ENCODE peak calls at places on chromosomes 16 and 17, in seven cellular contexts. P is HL-60, Y is K562, B is endothelial cell of umbilical vein, H is neural crest cell, N is psoas muscle, M is OCI-LY7. G is an unnamed sample.

GRCh38 chr17:37766951-37767350 is 22.1 kb upstream of the HNF1B start:
- DNase-seq in P (no peak), Y (no peak), B (no peak), H (no peak), N (no peak), M (no peak), G (no peak)

GRCh38 chr16:88941051-88941932 is 35.7 kb downstream of the CBFA2T3 start:
- DNase-seq in P (no peak), Y (no peak), B (no peak), H (no peak), N (no peak), M (peak; percentile 43), G (peak; percentile 92)

GRCh38 chr17:50047488-50048126 is 8.3 kb upstream of the ITGA3 start:
- DNase-seq in P (no peak), Y (no peak), B (peak; percentile 82), H (no peak), N (peak; percentile 32), M (no peak), G (no peak)

GRCh38 chr17:80960037-80960796 is 31.4 kb upstream of the CHMP6 start:
- DNase-seq in P (no peak), Y (no peak), B (no peak), H (no peak), N (peak; percentile 51), M (no peak), G (no peak)

GRCh38 chr17:10096556-10096955 is 101.8 kb downstream of the GAS7 start:
- DNase-seq in P (no peak), Y (no peak), B (no peak), H (no peak), N (no peak), M (no peak), G (no peak)

GRCh38 chr16:3640207-3640606 is 14.3 kb upstream of the DNASE1 start:
- DNase-seq in P (no peak), Y (no peak), B (no peak), H (no peak), N (no peak), M (no peak), G (no peak)

GRCh38 chr17:42676424-42677011 is at the start of gene PLEKHH3:
- DNase-seq in P (no peak), Y (no peak), B (no peak), H (peak; percentile 45), N (no peak), M (peak; percentile 59), G (peak; percentile 41)

GRCh38 chr16:53852678-53853077 is 148.7 kb downstream of the FTO start:
- DNase-seq in P (no peak), Y (no peak), B (no peak), H (no peak), N (no peak), M (no peak), G (no peak)

GRCh38 chr17:42564815-42565522 is 1.9 kb upstream of the MLX start:
- DNase-seq in P (no peak), Y (no peak), B (no peak), H (no peak), N (no peak), M (no peak), G (no peak)

GRCh38 chr17:66412857-66413563 is 110.6 kb downstream of the PRKCA start:
- DNase-seq in P (no peak), Y (no peak), B (no peak), H (no peak), N (no peak), M (peak; percentile 19), G (no peak)

GRCh38 chr16:70331588-70332358 is 14.9 kb upstream of the DDX19A start:
- DNase-seq in P (no peak), Y (peak; percentile 32), B (no peak), H (peak; percentile 4), N (peak; percentile 60), M (peak; percentile 34), G (no peak)

GRCh38 chr17:28406478-28406824 is 439 bp upstream of the SLC46A1 start:
- DNase-seq in P (no peak), Y (no peak), B (no peak), H (no peak), N (no peak), M (no peak), G (no peak)

GRCh38 chr17:47731396-47731795 is 1.6 kb upstream of the TBX21 start:
- DNase-seq in P (no peak), Y (no peak), B (no peak), H (no peak), N (no peak), M (no peak), G (no peak)

GRCh38 chr16:77833906-77834599 is 45.7 kb downstream of the VAT1L start:
- DNase-seq in P (no peak), Y (no peak), B (peak; percentile 89), H (peak; percentile 4), N (no peak), M (no peak), G (no peak)

GRCh38 chr17:74153821-74154430 is 49.6 kb upstream of the RPL38 start:
- DNase-seq in P (no peak), Y (no peak), B (no peak), H (no peak), N (no peak), M (no peak), G (no peak)

GRCh38 chr16:27107185-27107592 is 40.5 kb downstream of the C16orf82 start:
- DNase-seq in P (no peak), Y (peak; percentile 39), B (no peak), H (no peak), N (no peak), M (no peak), G (no peak)

GRCh38 chr17:47257651-47258339 is 4.2 kb downstream of the ITGB3 start:
- DNase-seq in P (no peak), Y (peak; percentile 44), B (peak; percentile 58), H (no peak), N (no peak), M (no peak), G (no peak)

GRCh38 chr17:48732688-48733629 is 4.4 kb upstream of the HOXB13 start:
- DNase-seq in P (no peak), Y (no peak), B (no peak), H (no peak), N (no peak), M (no peak), G (no peak)

GRCh38 chr17:80696456-80696855 is 151.8 kb downstream of the RPTOR start:
- DNase-seq in P (no peak), Y (no peak), B (no peak), H (no peak), N (no peak), M (no peak), G (no peak)

GRCh38 chr17:38509008-38509771 is 80.9 kb downstream of the ARHGAP23 start:
- DNase-seq in P (peak; percentile 22), Y (peak; percentile 92), B (peak; percentile 76), H (peak; percentile 81), N (peak; percentile 88), M (peak; percentile 79), G (peak; percentile 91)

GRCh38 chr17:39045948-39046679 is 78.9 kb upstream of the FBXO47 start:
- DNase-seq in P (no peak), Y (peak; percentile 25), B (no peak), H (no peak), N (no peak), M (no peak), G (no peak)

GRCh38 chr16:46745594-46745993 is 2.5 kb downstream of the MYLK3 start:
- DNase-seq in P (no peak), Y (no peak), B (no peak), H (no peak), N (no peak), M (no peak), G (no peak)

GRCh38 chr17:74779948-74780400 is 3.8 kb upstream of the NAT9 start:
- DNase-seq in P (peak; percentile 99), Y (no peak), B (no peak), H (no peak), N (peak; percentile 73), M (peak; percentile 42), G (peak; percentile 75)

GRCh38 chr17:45255358-45255757 is 6.5 kb downstream of the SPATA32 start:
- DNase-seq in P (no peak), Y (no peak), B (no peak), H (no peak), N (no peak), M (no peak), G (no peak)

GRCh38 chr17:2711608-2712299 is at the start of gene CLUH:
- DNase-seq in P (peak; percentile 83), Y (peak; percentile 91), B (peak; percentile 98), H (peak; percentile 84), N (peak; percentile 98), M (peak; percentile 94), G (peak; percentile 100)
- TF ChIP-seq CTCF in P (no peak), Y (no peak), B (no peak), H (no peak), N (no peak), M (no peak), G (no peak)

GRCh38 chr16:87815567-87815966 is 49.8 kb upstream of the KLHDC4 start:
- DNase-seq in P (no peak), Y (no peak), B (no peak), H (no peak), N (peak; percentile 75), M (no peak), G (no peak)
- TF ChIP-seq CTCF in P (no peak), Y (no peak), B (no peak), H (no peak), N (peak; percentile 48), M (no peak), G (no peak)

GRCh38 chr17:17612085-17613022 is 20.8 kb upstream of the PEMT start:
- DNase-seq in P (no peak), Y (no peak), B (no peak), H (no peak), N (no peak), M (no peak), G (no peak)

GRCh38 chr17:17609121-17609520 is 17.6 kb upstream of the PEMT start:
- DNase-seq in P (no peak), Y (no peak), B (no peak), H (no peak), N (peak; percentile 23), M (peak; percentile 47), G (no peak)

GRCh38 chr17:17613708-17614114 is 22.2 kb upstream of the PEMT start:
- DNase-seq in P (no peak), Y (peak; percentile 46), B (peak; percentile 73), H (peak; percentile 58), N (no peak), M (peak; percentile 67), G (peak; percentile 64)
- TF ChIP-seq CTCF in P (peak; percentile 56), Y (peak; percentile 73), B (peak; percentile 78), H (peak; percentile 74), N (peak; percentile 67), M (peak; percentile 82), G (peak; percentile 28)

DNA sequence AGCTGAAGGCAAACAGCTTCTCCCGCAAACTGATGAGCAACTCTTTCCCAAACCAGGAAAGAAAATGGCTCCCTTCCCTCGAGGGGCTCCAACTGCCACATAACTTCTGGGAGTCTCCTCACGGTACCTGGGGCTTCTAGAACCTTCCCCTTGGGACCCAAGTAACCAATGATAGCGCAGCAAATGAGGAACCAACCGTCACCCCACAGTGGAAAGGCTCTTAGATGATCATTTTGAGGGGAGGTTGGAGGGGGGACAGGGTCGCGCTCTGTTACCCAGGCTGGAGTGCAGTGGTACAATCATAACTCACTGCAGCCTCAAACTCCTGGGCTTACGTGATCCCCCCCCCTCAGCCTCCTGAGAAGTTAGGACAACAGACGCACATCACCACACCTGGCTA is at the start of gene DNAH17:
- DNase-seq in P (no peak), Y (no peak), B (no peak), H (no peak), N (peak; percentile 12), M (no peak), G (no peak)
- TF ChIP-seq CTCF in P (no peak), Y (no peak), B (no peak), H (no peak), N (no peak), M (no peak), G (no peak)